ENCODE peak calls at places on chromosomes 6 and 20, in six cellular contexts. One of them, this sample, is unnamed.

GRCh38 chr6:89432875-89433636 is at the start of gene ANKRD6:
- DNase-seq in HCT116: peak
- DNase-seq in gastrocnemius medialis: peak
- DNase-seq in A549: peak
- DNase-seq in uterus: peak
- DNase-seq in adrenal gland: peak
- DNase-seq in this sample: peak

GRCh38 chr6:97133071-97133470 is 149.9 kb downstream of the MMS22L start:
- DNase-seq in gastrocnemius medialis: no peak
- DNase-seq in A549: no peak
- DNase-seq in HCT116: no peak
- DNase-seq in adrenal gland: no peak
- DNase-seq in uterus: no peak
- DNase-seq in this sample: no peak

GRCh38 chr6:46933751-46934150 is 12.0 kb upstream of the ADGRF5 start:
- DNase-seq in gastrocnemius medialis: no peak
- DNase-seq in adrenal gland: no peak
- DNase-seq in HCT116: no peak
- DNase-seq in uterus: no peak
- DNase-seq in A549: no peak
- DNase-seq in this sample: no peak

GRCh38 chr6:152173957-152174356 is 366.5 kb downstream of the ESR1 start:
- DNase-seq in uterus: no peak
- DNase-seq in adrenal gland: no peak
- DNase-seq in A549: no peak
- DNase-seq in HCT116: no peak
- DNase-seq in gastrocnemius medialis: no peak
- DNase-seq in this sample: no peak

GRCh38 chr20:8855315-8855714 is 213.6 kb upstream of the PLCB4 start:
- DNase-seq in uterus: peak
- DNase-seq in gastrocnemius medialis: peak
- DNase-seq in HCT116: no peak
- DNase-seq in adrenal gland: no peak
- DNase-seq in A549: no peak
- DNase-seq in this sample: peak

GRCh38 chr6:67640462-67640861 is 994.6 kb upstream of the ADGRB3 start:
- DNase-seq in gastrocnemius medialis: no peak
- DNase-seq in adrenal gland: no peak
- DNase-seq in HCT116: no peak
- DNase-seq in A549: no peak
- DNase-seq in uterus: no peak
- DNase-seq in this sample: no peak

GRCh38 chr20:63085087-63085861 is 78.5 kb upstream of the BHLHE23 start:
- DNase-seq in adrenal gland: no peak
- DNase-seq in gastrocnemius medialis: no peak
- DNase-seq in HCT116: no peak
- DNase-seq in A549: peak
- DNase-seq in uterus: peak
- DNase-seq in this sample: peak

GRCh38 chr6:170271771-170272314 is 19.0 kb downstream of the DLL1 start:
- DNase-seq in HCT116: no peak
- DNase-seq in adrenal gland: no peak
- DNase-seq in A549: no peak
- DNase-seq in gastrocnemius medialis: no peak
- DNase-seq in uterus: no peak
- DNase-seq in this sample: no peak

GRCh38 chr6:147154454-147154853 is 49.8 kb upstream of the STXBP5 start:
- DNase-seq in gastrocnemius medialis: no peak
- DNase-seq in A549: peak
- DNase-seq in uterus: no peak
- DNase-seq in adrenal gland: no peak
- DNase-seq in HCT116: no peak
- DNase-seq in this sample: no peak

GRCh38 chr6:41200296-41200900 is 551 bp downstream of the TREML2 start:
- DNase-seq in gastrocnemius medialis: no peak
- DNase-seq in HCT116: no peak
- DNase-seq in uterus: no peak
- DNase-seq in A549: no peak
- DNase-seq in adrenal gland: no peak
- DNase-seq in this sample: no peak

GRCh38 chr6:44217332-44218143 is 812 bp downstream of the MYMX start:
- DNase-seq in HCT116: no peak
- DNase-seq in uterus: no peak
- DNase-seq in A549: no peak
- DNase-seq in adrenal gland: no peak
- DNase-seq in gastrocnemius medialis: peak
- DNase-seq in this sample: peak

GRCh38 chr6:70221025-70221714 is 81.7 kb downstream of the COL9A1 start:
- DNase-seq in adrenal gland: no peak
- DNase-seq in gastrocnemius medialis: no peak
- DNase-seq in uterus: no peak
- DNase-seq in A549: peak
- DNase-seq in HCT116: no peak
- DNase-seq in this sample: no peak

GRCh38 chr6:39191236-39191930 is 37.9 kb downstream of the KCNK5 start:
- DNase-seq in A549: no peak
- DNase-seq in gastrocnemius medialis: no peak
- DNase-seq in uterus: no peak
- DNase-seq in HCT116: no peak
- DNase-seq in adrenal gland: no peak
- DNase-seq in this sample: no peak

GRCh38 chr6:157558049-157558448 is 177.1 kb downstream of the ZDHHC14 start:
- DNase-seq in gastrocnemius medialis: no peak
- DNase-seq in A549: no peak
- DNase-seq in adrenal gland: no peak
- DNase-seq in HCT116: no peak
- DNase-seq in uterus: no peak
- DNase-seq in this sample: no peak

GRCh38 chr6:84043555-84043954 is 10.0 kb downstream of the MRAP2 start:
- DNase-seq in adrenal gland: no peak
- DNase-seq in uterus: no peak
- DNase-seq in gastrocnemius medialis: no peak
- DNase-seq in A549: no peak
- DNase-seq in HCT116: no peak
- DNase-seq in this sample: no peak

GRCh38 chr20:20038586-20038985 is 13.7 kb downstream of the CRNKL1 start:
- DNase-seq in A549: no peak
- DNase-seq in gastrocnemius medialis: no peak
- DNase-seq in adrenal gland: no peak
- DNase-seq in HCT116: no peak
- DNase-seq in uterus: no peak
- DNase-seq in this sample: no peak

GRCh38 chr20:20594171-20594530 is 118.3 kb downstream of the RALGAPA2 start:
- DNase-seq in A549: peak
- DNase-seq in uterus: no peak
- DNase-seq in gastrocnemius medialis: no peak
- DNase-seq in adrenal gland: no peak
- DNase-seq in HCT116: no peak
- DNase-seq in this sample: no peak

GRCh38 chr6:8432614-8433013 is 2.7 kb downstream of the SLC35B3 start:
- DNase-seq in HCT116: no peak
- DNase-seq in A549: no peak
- DNase-seq in gastrocnemius medialis: no peak
- DNase-seq in uterus: no peak
- DNase-seq in adrenal gland: no peak
- DNase-seq in this sample: no peak

GRCh38 chr6:107509506-107509905 is 19.6 kb downstream of the SOBP start:
- DNase-seq in gastrocnemius medialis: no peak
- DNase-seq in A549: no peak
- DNase-seq in uterus: no peak
- DNase-seq in HCT116: no peak
- DNase-seq in adrenal gland: no peak
- DNase-seq in this sample: no peak

GRCh38 chr20:25464501-25465204 is 57.2 kb downstream of the GINS1 start:
- DNase-seq in gastrocnemius medialis: peak
- DNase-seq in HCT116: no peak
- DNase-seq in A549: no peak
- DNase-seq in uterus: no peak
- DNase-seq in adrenal gland: no peak
- DNase-seq in this sample: peak

GRCh38 chr6:34928220-34928619 is 39.2 kb downstream of the ANKS1A start:
- DNase-seq in HCT116: no peak
- DNase-seq in uterus: no peak
- DNase-seq in A549: no peak
- DNase-seq in adrenal gland: no peak
- DNase-seq in gastrocnemius medialis: no peak
- DNase-seq in this sample: no peak

GRCh38 chr6:12298017-12298958 is 8.1 kb downstream of the EDN1 start:
- DNase-seq in A549: no peak
- DNase-seq in uterus: no peak
- DNase-seq in HCT116: no peak
- DNase-seq in adrenal gland: no peak
- DNase-seq in gastrocnemius medialis: no peak
- DNase-seq in this sample: no peak
- TF ChIP-seq POLR2A in A549: no peak
- TF ChIP-seq POLR2A in uterus: no peak
- TF ChIP-seq POLR2A in HCT116: no peak
- TF ChIP-seq POLR2A in adrenal gland: no peak
- TF ChIP-seq POLR2A in gastrocnemius medialis: no peak
- TF ChIP-seq POLR2A in this sample: no peak

GRCh38 chr6:56757585-56757984 is 114.9 kb upstream of the DST start:
- DNase-seq in HCT116: no peak
- DNase-seq in uterus: no peak
- DNase-seq in A549: peak
- DNase-seq in adrenal gland: peak
- DNase-seq in gastrocnemius medialis: no peak
- DNase-seq in this sample: peak

GRCh38 chr6:56758553-56758952 is 115.9 kb upstream of the DST start:
- DNase-seq in adrenal gland: no peak
- DNase-seq in uterus: no peak
- DNase-seq in gastrocnemius medialis: no peak
- DNase-seq in HCT116: no peak
- DNase-seq in A549: no peak
- DNase-seq in this sample: no peak

GRCh38 chr6:56758120-56758519 is 115.4 kb upstream of the DST start:
- DNase-seq in A549: no peak
- DNase-seq in adrenal gland: no peak
- DNase-seq in uterus: no peak
- DNase-seq in gastrocnemius medialis: no peak
- DNase-seq in HCT116: no peak
- DNase-seq in this sample: no peak

GRCh38 chr6:56756219-56756789 is 113.6 kb upstream of the DST start:
- DNase-seq in gastrocnemius medialis: no peak
- DNase-seq in adrenal gland: no peak
- DNase-seq in A549: no peak
- DNase-seq in HCT116: no peak
- DNase-seq in uterus: no peak
- DNase-seq in this sample: no peak

GRCh38 chr6:56756791-56757582 is 114.3 kb upstream of the DST start:
- DNase-seq in HCT116: no peak
- DNase-seq in gastrocnemius medialis: no peak
- DNase-seq in A549: no peak
- DNase-seq in adrenal gland: no peak
- DNase-seq in uterus: no peak
- DNase-seq in this sample: no peak
- H3K27ac ChIP-seq in HCT116: peak
- H3K27ac ChIP-seq in gastrocnemius medialis: peak
- H3K27ac ChIP-seq in A549: peak
- H3K27ac ChIP-seq in adrenal gland: no peak
- H3K27ac ChIP-seq in uterus: no peak
- H3K27ac ChIP-seq in this sample: peak

GRCh38 chr20:44247131-44247571 is at the start of gene GDAP1L1:
- DNase-seq in HCT116: no peak
- DNase-seq in adrenal gland: peak
- DNase-seq in uterus: no peak
- DNase-seq in A549: no peak
- DNase-seq in gastrocnemius medialis: no peak
- DNase-seq in this sample: no peak

GRCh38 chr20:44251284-44251683 is 4.2 kb downstream of the GDAP1L1 start:
- DNase-seq in adrenal gland: no peak
- DNase-seq in uterus: no peak
- DNase-seq in A549: no peak
- DNase-seq in gastrocnemius medialis: no peak
- DNase-seq in HCT116: no peak
- DNase-seq in this sample: no peak

GRCh38 chr20:44245977-44246376 is 1.1 kb upstream of the GDAP1L1 start:
- DNase-seq in uterus: no peak
- DNase-seq in HCT116: no peak
- DNase-seq in A549: no peak
- DNase-seq in gastrocnemius medialis: no peak
- DNase-seq in adrenal gland: no peak
- DNase-seq in this sample: no peak

GRCh38 chr20:44248420-44248759 is 1.3 kb downstream of the GDAP1L1 start:
- DNase-seq in adrenal gland: no peak
- DNase-seq in gastrocnemius medialis: no peak
- DNase-seq in A549: no peak
- DNase-seq in HCT116: no peak
- DNase-seq in uterus: no peak
- DNase-seq in this sample: no peak

DNA sequence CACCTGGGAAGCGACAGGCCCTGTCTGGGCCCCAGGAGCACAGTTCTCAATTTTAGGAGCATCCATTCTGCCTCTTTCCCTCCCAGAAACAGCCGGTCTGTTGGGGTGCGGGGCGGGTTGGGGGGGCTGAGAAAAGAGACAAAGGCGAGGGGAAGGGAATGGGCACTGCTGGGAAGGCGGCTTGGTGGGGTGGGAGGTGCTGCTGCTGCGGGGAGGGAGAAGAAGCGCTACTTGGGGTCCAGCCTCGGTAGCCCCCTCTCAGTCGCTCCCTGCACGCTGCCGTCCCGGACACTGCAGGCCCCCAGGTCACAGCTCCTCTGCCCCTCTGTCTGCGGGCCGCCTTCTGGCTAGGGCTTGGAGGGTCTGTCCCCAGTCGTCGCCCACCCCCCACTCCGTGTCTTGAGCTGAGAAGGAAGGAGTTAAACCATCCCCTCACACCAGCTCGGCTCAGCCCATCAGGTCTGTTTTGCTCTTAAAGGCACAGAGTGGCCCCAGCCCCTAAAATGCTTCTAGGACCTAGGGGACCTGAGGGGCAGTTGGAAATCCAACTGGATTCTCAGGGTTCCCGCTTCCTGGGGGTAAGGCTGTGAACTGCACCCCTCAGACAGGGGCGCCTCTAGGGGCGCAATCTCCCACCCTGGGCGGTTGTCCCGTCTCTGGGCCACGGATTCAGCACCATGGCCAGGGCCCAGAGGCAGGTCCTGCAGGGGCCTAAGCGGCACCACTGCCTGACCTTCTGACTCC is 740 bp downstream of the GDAP1L1 start:
- DNase-seq in HCT116: no peak
- DNase-seq in A549: peak
- DNase-seq in adrenal gland: peak
- DNase-seq in uterus: no peak
- DNase-seq in gastrocnemius medialis: no peak
- DNase-seq in this sample: no peak
- H3K4me3 ChIP-seq in HCT116: no peak
- H3K4me3 ChIP-seq in A549: no peak
- H3K4me3 ChIP-seq in adrenal gland: no peak
- H3K4me3 ChIP-seq in uterus: no peak
- H3K4me3 ChIP-seq in gastrocnemius medialis: no peak
- H3K4me3 ChIP-seq in this sample: peak

DNA sequence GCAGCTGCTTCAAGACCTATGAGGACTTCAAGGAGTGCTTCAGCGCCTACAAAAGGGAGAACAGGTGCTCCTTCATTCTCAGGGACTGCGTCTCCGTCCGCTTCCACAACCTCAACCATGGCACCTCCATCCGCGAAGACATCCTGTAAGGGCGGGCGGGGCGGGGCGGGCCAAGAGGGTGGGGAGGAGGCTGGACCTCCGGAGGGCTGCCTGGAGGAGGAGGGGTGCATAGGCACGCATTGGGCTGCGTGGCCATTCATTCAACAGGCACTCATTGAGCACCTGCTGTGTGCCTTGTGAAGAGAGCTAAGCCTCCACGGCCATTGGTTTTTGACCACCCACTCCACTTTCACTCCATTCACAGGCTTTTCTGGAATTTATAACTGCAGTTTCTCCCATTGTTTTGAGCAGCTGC is 429 bp downstream of the ZSWIM3 start:
- DNase-seq in HCT116: no peak
- DNase-seq in gastrocnemius medialis: no peak
- DNase-seq in uterus: no peak
- DNase-seq in A549: no peak
- DNase-seq in adrenal gland: no peak
- DNase-seq in this sample: no peak
- TF ChIP-seq POLR2A in HCT116: no peak
- TF ChIP-seq POLR2A in gastrocnemius medialis: no peak
- TF ChIP-seq POLR2A in uterus: no peak
- TF ChIP-seq POLR2A in A549: no peak
- TF ChIP-seq POLR2A in adrenal gland: no peak
- TF ChIP-seq POLR2A in this sample: no peak

This sample was measured in sigmoid colon.